ENCODE peak calls at places on chromosomes 16 and 17, in seven cellular contexts. One of them, this sample, is unnamed.

GRCh38 chr17:57004944-57005579 is 27.1 kb downstream of the SCPEP1 start:
- DNase-seq in GM12878: peak; percentile 71
- DNase-seq in A549: peak; percentile 31
- DNase-seq in GM23338: peak; percentile 62
- DNase-seq in Panc1: no peak
- DNase-seq in SK-N-SH: no peak
- DNase-seq in HCT116: no peak
- DNase-seq in this sample: peak; percentile 35

GRCh38 chr17:5203908-5204294 is 12.2 kb upstream of the ZNF594 start:
- DNase-seq in SK-N-SH: no peak
- DNase-seq in GM12878: no peak
- DNase-seq in HCT116: no peak
- DNase-seq in A549: no peak
- DNase-seq in GM23338: no peak
- DNase-seq in Panc1: peak; percentile 70
- DNase-seq in this sample: no peak

GRCh38 chr17:39737331-39737760 is 392 bp upstream of the GRB7 start:
- DNase-seq in Panc1: no peak
- DNase-seq in SK-N-SH: peak; percentile 9
- DNase-seq in A549: no peak
- DNase-seq in HCT116: no peak
- DNase-seq in GM12878: no peak
- DNase-seq in GM23338: no peak
- DNase-seq in this sample: no peak

GRCh38 chr17:20961551-20961950 is 81.3 kb downstream of the USP22 start:
- DNase-seq in GM23338: no peak
- DNase-seq in A549: no peak
- DNase-seq in SK-N-SH: no peak
- DNase-seq in Panc1: no peak
- DNase-seq in HCT116: no peak
- DNase-seq in GM12878: no peak
- DNase-seq in this sample: no peak

GRCh38 chr17:31740611-31741082 is 118.4 kb downstream of the COPRS start:
- DNase-seq in HCT116: no peak
- DNase-seq in Panc1: no peak
- DNase-seq in A549: no peak
- DNase-seq in GM23338: no peak
- DNase-seq in SK-N-SH: no peak
- DNase-seq in GM12878: no peak
- DNase-seq in this sample: no peak

GRCh38 chr16:25580071-25580470 is 111.7 kb upstream of the HS3ST4 start:
- DNase-seq in GM12878: no peak
- DNase-seq in SK-N-SH: no peak
- DNase-seq in GM23338: no peak
- DNase-seq in Panc1: no peak
- DNase-seq in A549: no peak
- DNase-seq in HCT116: no peak
- DNase-seq in this sample: no peak

GRCh38 chr16:3954411-3954921 is 74.0 kb upstream of the CREBBP start:
- DNase-seq in A549: no peak
- DNase-seq in HCT116: no peak
- DNase-seq in GM12878: no peak
- DNase-seq in Panc1: no peak
- DNase-seq in SK-N-SH: no peak
- DNase-seq in GM23338: no peak
- DNase-seq in this sample: peak; percentile 23

GRCh38 chr16:57314161-57314785 is 29.8 kb upstream of the PLLP start:
- DNase-seq in HCT116: no peak
- DNase-seq in GM23338: no peak
- DNase-seq in A549: no peak
- DNase-seq in SK-N-SH: no peak
- DNase-seq in Panc1: no peak
- DNase-seq in GM12878: no peak
- DNase-seq in this sample: no peak

DNA sequence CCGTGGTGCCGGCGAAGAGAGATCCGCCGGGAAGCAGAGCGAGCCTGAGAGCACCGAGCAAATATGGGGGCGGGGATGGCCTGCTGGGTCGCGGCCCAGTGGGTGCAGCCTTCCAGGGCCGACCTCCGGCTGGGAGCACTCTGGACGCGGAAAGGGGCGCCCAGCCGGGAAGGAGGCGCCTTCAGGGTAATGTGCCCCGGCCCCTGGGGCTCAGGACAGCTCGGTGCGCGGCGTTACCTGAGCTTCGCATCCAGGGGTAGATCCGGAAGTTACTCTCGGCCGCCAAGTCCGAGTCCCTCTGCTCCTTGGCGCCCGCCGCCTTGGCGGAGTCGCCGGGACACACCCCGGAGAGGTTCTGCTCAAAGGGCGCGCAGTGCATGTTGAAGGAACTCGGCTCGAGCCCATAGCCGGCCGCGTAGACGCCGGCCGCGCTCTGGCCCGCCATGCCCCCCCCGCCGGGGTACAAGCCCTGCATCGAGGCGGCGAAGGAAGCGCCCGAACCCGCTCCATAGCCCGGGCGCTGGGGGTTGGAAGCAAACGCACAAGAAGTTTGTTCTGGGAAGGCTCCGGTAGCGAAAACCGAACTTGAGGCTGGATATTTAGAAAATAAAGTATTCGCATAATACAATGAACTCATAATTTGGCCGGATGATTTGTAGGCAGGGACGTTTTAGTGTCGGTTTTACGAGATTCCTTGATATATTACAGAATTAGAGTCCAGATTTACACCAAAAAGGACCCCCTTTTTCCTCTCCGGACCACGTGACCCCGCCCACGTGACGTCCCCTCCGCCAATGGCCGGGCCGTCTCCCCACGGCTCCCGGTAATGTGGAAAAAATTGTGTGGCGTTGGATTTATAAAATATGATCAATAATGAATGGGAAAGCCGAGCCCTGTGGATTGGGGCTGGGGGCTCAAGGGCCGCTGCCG is at the start of gene HOXB7:
- DNase-seq in A549: peak; percentile 91
- DNase-seq in GM12878: no peak
- DNase-seq in Panc1: no peak
- DNase-seq in GM23338: peak; percentile 60
- DNase-seq in SK-N-SH: peak; percentile 79
- DNase-seq in HCT116: no peak
- DNase-seq in this sample: no peak
- H3K27ac ChIP-seq in A549: peak within 1 kb of the TSS; percentile 99
- H3K27ac ChIP-seq in GM12878: peak within 1 kb of the TSS; percentile 1
- H3K27ac ChIP-seq in Panc1: peak within 1 kb of the TSS; percentile 99
- H3K27ac ChIP-seq in GM23338: no peak within 1 kb of the TSS
- H3K27ac ChIP-seq in SK-N-SH: no peak within 1 kb of the TSS
- H3K27ac ChIP-seq in HCT116: peak within 1 kb of the TSS; percentile 98
- H3K27ac ChIP-seq in this sample: no peak within 1 kb of the TSS

GRCh38 chr16:2814757-2815298 is 2.2 kb upstream of the PRSS21 start:
- DNase-seq in HCT116: no peak
- DNase-seq in GM23338: no peak
- DNase-seq in A549: no peak
- DNase-seq in Panc1: no peak
- DNase-seq in SK-N-SH: no peak
- DNase-seq in GM12878: no peak
- DNase-seq in this sample: no peak

GRCh38 chr16:2815299-2815771 is 1.7 kb upstream of the PRSS21 start:
- DNase-seq in GM23338: no peak
- DNase-seq in GM12878: no peak
- DNase-seq in SK-N-SH: no peak
- DNase-seq in A549: no peak
- DNase-seq in Panc1: no peak
- DNase-seq in HCT116: no peak
- DNase-seq in this sample: no peak

GRCh38 chr16:2818278-2818876 is 1.3 kb downstream of the PRSS21 start:
- DNase-seq in Panc1: no peak
- DNase-seq in GM12878: no peak
- DNase-seq in GM23338: no peak
- DNase-seq in HCT116: no peak
- DNase-seq in A549: no peak
- DNase-seq in SK-N-SH: no peak
- DNase-seq in this sample: no peak

GRCh38 chr16:2817496-2818277 is 650 bp downstream of the PRSS21 start:
- DNase-seq in GM23338: no peak
- DNase-seq in HCT116: no peak
- DNase-seq in SK-N-SH: no peak
- DNase-seq in Panc1: no peak
- DNase-seq in A549: no peak
- DNase-seq in GM12878: no peak
- DNase-seq in this sample: no peak

GRCh38 chr16:2816751-2817495 is at the start of gene PRSS21:
- DNase-seq in SK-N-SH: no peak
- DNase-seq in GM23338: peak; percentile 68
- DNase-seq in A549: no peak
- DNase-seq in GM12878: no peak
- DNase-seq in Panc1: no peak
- DNase-seq in HCT116: no peak
- DNase-seq in this sample: no peak
- TF ChIP-seq REST in SK-N-SH: no peak
- TF ChIP-seq REST in GM23338: no peak
- TF ChIP-seq REST in A549: no peak
- TF ChIP-seq REST in GM12878: no peak
- TF ChIP-seq REST in Panc1: no peak
- TF ChIP-seq REST in HCT116: no peak
- TF ChIP-seq REST in this sample: no peak

DNA sequence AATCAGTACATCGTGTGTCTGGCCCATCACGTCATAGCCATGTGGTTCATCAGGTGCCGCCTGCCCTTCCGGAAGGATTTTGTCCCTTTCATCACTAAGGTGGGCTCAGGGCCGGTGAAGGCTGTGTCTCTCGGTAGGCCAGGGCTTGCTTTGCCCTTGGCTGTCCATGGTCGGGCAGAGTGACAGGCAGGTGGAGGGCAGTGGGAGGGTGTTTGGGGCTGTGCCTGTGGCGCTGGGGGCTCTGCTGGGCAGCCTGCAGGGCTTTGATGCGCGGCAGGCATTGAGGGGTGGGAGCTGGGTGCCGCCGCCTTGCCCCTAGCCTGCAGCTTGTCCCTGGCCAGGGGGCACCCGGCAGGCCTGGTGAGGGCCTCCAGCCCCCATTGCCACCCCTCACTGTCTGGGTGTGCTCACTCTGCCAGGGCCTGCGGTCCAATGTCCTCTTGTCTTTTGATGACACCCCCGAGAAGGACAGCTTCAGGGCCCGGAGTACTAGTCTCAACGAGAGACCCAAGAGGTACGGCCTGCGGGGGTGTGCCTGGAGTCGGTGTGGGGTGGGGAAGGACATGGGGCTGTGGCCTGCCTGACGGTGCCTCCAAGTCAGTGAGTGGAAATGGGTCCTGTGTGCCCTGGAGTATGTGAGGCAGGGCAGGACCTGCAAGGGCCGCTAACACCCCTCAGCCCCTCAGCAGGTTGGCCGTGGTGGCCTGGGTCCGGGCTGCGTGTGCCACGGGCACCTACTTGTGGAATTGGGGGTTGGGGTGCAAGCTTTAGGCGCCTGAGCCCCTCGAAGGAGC is 28.5 kb downstream of the TSC2 start:
- DNase-seq in GM12878: no peak
- DNase-seq in HCT116: no peak
- DNase-seq in Panc1: no peak
- DNase-seq in A549: no peak
- DNase-seq in GM23338: no peak
- DNase-seq in SK-N-SH: no peak
- DNase-seq in this sample: no peak
- H3K27ac ChIP-seq in GM12878: no peak overlapping the region
- H3K27ac ChIP-seq in HCT116: no peak overlapping the region
- H3K27ac ChIP-seq in Panc1: no peak overlapping the region
- H3K27ac ChIP-seq in A549: no peak overlapping the region
- H3K27ac ChIP-seq in GM23338: no peak overlapping the region
- H3K27ac ChIP-seq in SK-N-SH: no peak overlapping the region
- H3K27ac ChIP-seq in this sample: no peak overlapping the region

GRCh38 chr16:80285089-80285488 is 255.7 kb upstream of the DYNLRB2 start:
- DNase-seq in GM23338: no peak
- DNase-seq in SK-N-SH: no peak
- DNase-seq in HCT116: no peak
- DNase-seq in Panc1: no peak
- DNase-seq in GM12878: no peak
- DNase-seq in A549: no peak
- DNase-seq in this sample: no peak
- TF ChIP-seq REST in GM23338: no peak
- TF ChIP-seq REST in SK-N-SH: no peak
- TF ChIP-seq REST in HCT116: no peak
- TF ChIP-seq REST in Panc1: no peak
- TF ChIP-seq REST in GM12878: no peak
- TF ChIP-seq REST in A549: no peak
- TF ChIP-seq REST in this sample: no peak

GRCh38 chr16:69270395-69270794 is 40.8 kb upstream of the VPS4A start:
- DNase-seq in A549: no peak
- DNase-seq in HCT116: no peak
- DNase-seq in SK-N-SH: no peak
- DNase-seq in GM12878: no peak
- DNase-seq in GM23338: no peak
- DNase-seq in Panc1: no peak
- DNase-seq in this sample: peak; percentile 25
- H3K27ac ChIP-seq in A549: no peak overlapping the region
- H3K27ac ChIP-seq in HCT116: no peak overlapping the region
- H3K27ac ChIP-seq in SK-N-SH: no peak overlapping the region
- H3K27ac ChIP-seq in GM12878: no peak overlapping the region
- H3K27ac ChIP-seq in GM23338: no peak overlapping the region
- H3K27ac ChIP-seq in Panc1: no peak overlapping the region
- H3K27ac ChIP-seq in this sample: no peak overlapping the region

DNA sequence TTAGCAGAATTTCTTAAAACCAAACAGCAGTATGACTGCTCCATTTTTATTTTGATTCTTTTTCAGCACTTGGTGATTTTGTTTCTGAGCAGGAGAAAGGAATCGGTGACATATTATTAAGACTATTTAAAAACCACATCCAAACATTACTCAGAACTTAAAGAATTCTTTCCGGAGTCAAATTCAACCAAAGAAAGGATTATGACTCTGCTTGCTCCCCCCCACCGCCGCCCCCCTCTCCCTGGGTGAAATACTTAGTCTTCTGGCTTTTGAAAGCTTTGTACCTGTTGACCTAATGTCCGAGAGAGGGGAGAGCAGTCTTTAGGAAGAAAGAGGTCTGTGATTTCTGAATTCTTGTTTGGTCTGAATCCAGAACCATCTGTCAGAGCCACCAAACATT is 17.9 kb upstream of the COL1A1 start:
- DNase-seq in HCT116: no peak
- DNase-seq in Panc1: no peak
- DNase-seq in SK-N-SH: no peak
- DNase-seq in A549: peak; percentile 71
- DNase-seq in GM23338: no peak
- DNase-seq in GM12878: no peak
- DNase-seq in this sample: no peak
- TF ChIP-seq REST in HCT116: no peak
- TF ChIP-seq REST in Panc1: no peak
- TF ChIP-seq REST in SK-N-SH: peak; percentile 73
- TF ChIP-seq REST in A549: no peak
- TF ChIP-seq REST in GM23338: no peak
- TF ChIP-seq REST in GM12878: no peak
- TF ChIP-seq REST in this sample: no peak

GRCh38 chr17:82794781-82795505 is 43.1 kb downstream of the TBCD start:
- DNase-seq in HCT116: no peak
- DNase-seq in Panc1: no peak
- DNase-seq in GM23338: no peak
- DNase-seq in SK-N-SH: no peak
- DNase-seq in GM12878: no peak
- DNase-seq in A549: no peak
- DNase-seq in this sample: no peak
- H3K27ac ChIP-seq in HCT116: no peak overlapping the region
- H3K27ac ChIP-seq in Panc1: no peak overlapping the region
- H3K27ac ChIP-seq in GM23338: peak overlapping the region; percentile 14
- H3K27ac ChIP-seq in SK-N-SH: no peak overlapping the region
- H3K27ac ChIP-seq in GM12878: no peak overlapping the region
- H3K27ac ChIP-seq in A549: no peak overlapping the region
- H3K27ac ChIP-seq in this sample: no peak overlapping the region

This sample was measured in HL-60.